ENCODE peak calls at places on chromosomes 3 and 15, in ten cellular contexts. One of them, this sample, is unnamed.

GRCh38 chr3:115194461-115194860 is 47.4 kb upstream of the ZBTB20 start:
- DNase-seq in neural crest cell: no peak
- DNase-seq in GM06990: no peak
- DNase-seq in CD8-positive, alpha-beta memory T cell: no peak
- DNase-seq in HCEC 1CT: peak
- DNase-seq in amygdala: no peak
- DNase-seq in GOT3: no peak
- DNase-seq in IMR-90: peak
- DNase-seq in hepatic stellate cell: peak
- DNase-seq in endothelial cell: no peak
- DNase-seq in this sample: no peak

GRCh38 chr3:142943870-142944269 is 19.6 kb downstream of the PAQR9 start:
- DNase-seq in neural crest cell: no peak
- DNase-seq in GM06990: no peak
- DNase-seq in CD8-positive, alpha-beta memory T cell: no peak
- DNase-seq in HCEC 1CT: no peak
- DNase-seq in amygdala: no peak
- DNase-seq in GOT3: no peak
- DNase-seq in IMR-90: no peak
- DNase-seq in hepatic stellate cell: no peak
- DNase-seq in endothelial cell: no peak
- DNase-seq in this sample: no peak

GRCh38 chr3:138331143-138331894 is 1.7 kb upstream of the NME9 start:
- DNase-seq in neural crest cell: no peak
- DNase-seq in GM06990: no peak
- DNase-seq in CD8-positive, alpha-beta memory T cell: no peak
- DNase-seq in HCEC 1CT: peak
- DNase-seq in amygdala: no peak
- DNase-seq in GOT3: no peak
- DNase-seq in IMR-90: peak
- DNase-seq in hepatic stellate cell: no peak
- DNase-seq in endothelial cell: no peak
- DNase-seq in this sample: no peak

GRCh38 chr3:76293856-76294255 is 508.5 kb upstream of the ZNF717 start:
- DNase-seq in neural crest cell: no peak
- DNase-seq in GM06990: no peak
- DNase-seq in CD8-positive, alpha-beta memory T cell: no peak
- DNase-seq in HCEC 1CT: no peak
- DNase-seq in amygdala: no peak
- DNase-seq in GOT3: no peak
- DNase-seq in IMR-90: no peak
- DNase-seq in hepatic stellate cell: no peak
- DNase-seq in endothelial cell: no peak
- DNase-seq in this sample: no peak

GRCh38 chr15:57541805-57542504 is 49.7 kb upstream of the MYZAP start:
- DNase-seq in neural crest cell: peak
- DNase-seq in GM06990: no peak
- DNase-seq in CD8-positive, alpha-beta memory T cell: no peak
- DNase-seq in HCEC 1CT: peak
- DNase-seq in amygdala: no peak
- DNase-seq in GOT3: peak
- DNase-seq in IMR-90: peak
- DNase-seq in hepatic stellate cell: peak
- DNase-seq in endothelial cell: peak
- DNase-seq in this sample: no peak

GRCh38 chr3:72847282-72847681 is 963 bp downstream of the SHQ1 start:
- DNase-seq in neural crest cell: no peak
- DNase-seq in GM06990: no peak
- DNase-seq in CD8-positive, alpha-beta memory T cell: no peak
- DNase-seq in HCEC 1CT: no peak
- DNase-seq in amygdala: no peak
- DNase-seq in GOT3: no peak
- DNase-seq in IMR-90: no peak
- DNase-seq in hepatic stellate cell: no peak
- DNase-seq in endothelial cell: no peak
- DNase-seq in this sample: no peak

GRCh38 chr3:131620977-131621376 is 118.2 kb upstream of the MRPL3 start:
- DNase-seq in neural crest cell: no peak
- DNase-seq in GM06990: peak
- DNase-seq in CD8-positive, alpha-beta memory T cell: no peak
- DNase-seq in HCEC 1CT: no peak
- DNase-seq in amygdala: no peak
- DNase-seq in GOT3: no peak
- DNase-seq in IMR-90: no peak
- DNase-seq in hepatic stellate cell: no peak
- DNase-seq in endothelial cell: no peak
- DNase-seq in this sample: no peak

GRCh38 chr15:90000175-90000923 is 775 bp upstream of the ZNF710 start:
- DNase-seq in neural crest cell: peak
- DNase-seq in GM06990: peak
- DNase-seq in CD8-positive, alpha-beta memory T cell: no peak
- DNase-seq in HCEC 1CT: peak
- DNase-seq in amygdala: no peak
- DNase-seq in GOT3: no peak
- DNase-seq in IMR-90: peak
- DNase-seq in hepatic stellate cell: peak
- DNase-seq in endothelial cell: peak
- DNase-seq in this sample: no peak

GRCh38 chr3:43766672-43767465 is 76.1 kb downstream of the ABHD5 start:
- DNase-seq in neural crest cell: no peak
- DNase-seq in GM06990: no peak
- DNase-seq in CD8-positive, alpha-beta memory T cell: no peak
- DNase-seq in HCEC 1CT: peak
- DNase-seq in amygdala: no peak
- DNase-seq in GOT3: no peak
- DNase-seq in IMR-90: peak
- DNase-seq in hepatic stellate cell: no peak
- DNase-seq in endothelial cell: no peak
- DNase-seq in this sample: no peak

GRCh38 chr15:52076889-52077781 is 35.4 kb downstream of the BCL2L10 start:
- DNase-seq in neural crest cell: no peak
- DNase-seq in GM06990: no peak
- DNase-seq in CD8-positive, alpha-beta memory T cell: no peak
- DNase-seq in HCEC 1CT: peak
- DNase-seq in amygdala: no peak
- DNase-seq in GOT3: no peak
- DNase-seq in IMR-90: peak
- DNase-seq in hepatic stellate cell: peak
- DNase-seq in endothelial cell: no peak
- DNase-seq in this sample: no peak

GRCh38 chr3:149553781-149554451 is 79.4 kb downstream of the TM4SF4 start:
- DNase-seq in neural crest cell: no peak
- DNase-seq in GM06990: no peak
- DNase-seq in CD8-positive, alpha-beta memory T cell: no peak
- DNase-seq in HCEC 1CT: no peak
- DNase-seq in amygdala: no peak
- DNase-seq in GOT3: no peak
- DNase-seq in IMR-90: peak
- DNase-seq in hepatic stellate cell: no peak
- DNase-seq in endothelial cell: no peak
- DNase-seq in this sample: no peak

GRCh38 chr3:60294181-60294580 is 957.1 kb downstream of the FHIT start:
- DNase-seq in neural crest cell: no peak
- DNase-seq in GM06990: peak
- DNase-seq in CD8-positive, alpha-beta memory T cell: no peak
- DNase-seq in HCEC 1CT: peak
- DNase-seq in amygdala: no peak
- DNase-seq in GOT3: no peak
- DNase-seq in IMR-90: peak
- DNase-seq in hepatic stellate cell: no peak
- DNase-seq in endothelial cell: no peak
- DNase-seq in this sample: no peak

GRCh38 chr15:30954674-30955073 is 36.8 kb downstream of the MTMR10 start:
- DNase-seq in neural crest cell: no peak
- DNase-seq in GM06990: no peak
- DNase-seq in CD8-positive, alpha-beta memory T cell: no peak
- DNase-seq in HCEC 1CT: peak
- DNase-seq in amygdala: no peak
- DNase-seq in GOT3: no peak
- DNase-seq in IMR-90: peak
- DNase-seq in hepatic stellate cell: peak
- DNase-seq in endothelial cell: no peak
- DNase-seq in this sample: no peak